ENCODE peak calls at places on chromosomes 16 and 17, in eight cellular contexts. F, C, Z, W, G, N, V and S are unnamed samples.

GRCh38 chr16:86774931-86775330 is 196.6 kb downstream of the FOXL1 start:
- DNase-seq in V (peak), C (no peak), G (no peak), Z (no peak), F (no peak), N (no peak), W (no peak), S (no peak)

GRCh38 chr16:12625068-12625467 is 178.6 kb downstream of the CPPED1 start:
- DNase-seq in F (no peak), N (no peak), V (no peak), C (no peak), G (no peak), W (no peak), Z (no peak), S (no peak)

GRCh38 chr16:4933871-4934395 is 3.0 kb downstream of the PPL start:
- DNase-seq in C (no peak), F (no peak), V (no peak), G (no peak), W (no peak), Z (no peak), N (no peak), S (no peak)

GRCh38 chr16:2478273-2478672 is 3.3 kb downstream of the TBC1D24 start:
- DNase-seq in G (no peak), W (no peak), N (no peak), Z (no peak), C (no peak), F (no peak), V (no peak), S (no peak)

GRCh38 chr16:85584192-85584757 is 28.8 kb upstream of the GSE1 start:
- DNase-seq in C (no peak), V (no peak), W (no peak), G (no peak), F (no peak), Z (no peak), N (no peak), S (no peak)

GRCh38 chr16:86355114-86355513 is 155.2 kb upstream of the FOXF1 start:
- DNase-seq in G (no peak), C (no peak), Z (no peak), W (peak), V (no peak), F (peak), N (no peak), S (no peak)

GRCh38 chr17:82495844-82496528 is 23.5 kb upstream of the FOXK2 start:
- DNase-seq in W (no peak), Z (no peak), F (no peak), N (peak), V (no peak), G (peak), C (no peak), S (peak)

GRCh38 chr16:29023279-29024278 is 38.7 kb downstream of the LAT start:
- DNase-seq in N (no peak), C (no peak), W (peak), F (peak), Z (no peak), G (no peak), V (no peak), S (no peak)

GRCh38 chr17:75721463-75722011 is 278 bp downstream of the ITGB4 start:
- DNase-seq in F (no peak), C (no peak), G (no peak), Z (no peak), V (no peak), W (no peak), N (no peak), S (no peak)

GRCh38 chr17:75724016-75725003 is 3.1 kb downstream of the ITGB4 start:
- DNase-seq in Z (peak), C (no peak), W (no peak), F (no peak), N (no peak), V (no peak), G (no peak), S (no peak)

GRCh38 chr17:75722542-75723095 is 1.4 kb downstream of the ITGB4 start:
- DNase-seq in Z (no peak), W (no peak), G (no peak), V (no peak), C (no peak), F (no peak), N (no peak), S (no peak)

GRCh38 chr17:75722076-75722475 is 817 bp downstream of the ITGB4 start:
- DNase-seq in V (peak), N (no peak), C (no peak), W (no peak), F (no peak), G (no peak), Z (no peak), S (no peak)

GRCh38 chr17:75723201-75723930 is 2.1 kb downstream of the ITGB4 start:
- DNase-seq in Z (no peak), W (no peak), C (no peak), V (peak), F (no peak), G (no peak), N (peak), S (peak)
- H3K27ac ChIP-seq in Z (no peak), W (no peak), C (no peak), V (peak), F (no peak), G (peak), N (peak), S (peak)

GRCh38 chr17:73865825-73866224 is 221.6 kb upstream of the SDK2 start:
- DNase-seq in G (no peak), C (no peak), Z (no peak), F (no peak), N (no peak), W (no peak), V (no peak), S (no peak)
- TF ChIP-seq CTCF in G (no peak), C (no peak), Z (no peak), F (no peak), N (no peak), W (no peak), V (no peak), S (no peak)

DNA sequence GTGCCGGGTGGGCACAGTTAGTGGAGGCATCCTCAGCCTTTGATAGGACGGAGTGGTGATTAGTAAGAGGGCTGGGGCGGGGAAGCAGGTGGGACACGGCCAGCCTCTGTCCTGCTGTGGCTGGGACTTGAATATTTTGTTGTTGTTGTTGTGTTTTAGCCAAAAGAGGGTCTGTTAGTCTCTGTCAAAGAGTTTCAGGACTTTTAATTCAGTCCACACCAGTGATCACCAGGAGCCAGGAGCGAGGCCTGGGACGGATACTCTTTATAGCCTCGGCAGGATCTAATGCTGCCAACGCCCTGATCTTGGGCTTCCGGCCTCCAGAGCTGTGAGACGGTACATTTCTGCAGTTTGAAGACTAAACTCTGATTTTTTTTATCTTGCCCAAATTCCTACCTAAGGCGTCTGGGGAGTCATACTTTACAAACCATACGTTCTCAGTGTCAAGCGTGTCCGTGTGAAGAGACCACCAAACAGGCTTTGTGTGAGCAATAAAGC is 2.9 kb upstream of the RNF213 start:
- DNase-seq in V (peak), C (no peak), N (no peak), G (no peak), Z (no peak), W (no peak), F (no peak), S (no peak)
- H3K27ac ChIP-seq in V (no peak), C (no peak), N (peak), G (no peak), Z (no peak), W (no peak), F (no peak), S (no peak)

GRCh38 chr16:25174285-25174684 is 42.5 kb upstream of the AQP8 start:
- DNase-seq in G (no peak), W (no peak), V (no peak), C (no peak), N (no peak), Z (no peak), F (no peak), S (no peak)

GRCh38 chr16:25177512-25177830 is 39.3 kb upstream of the AQP8 start:
- DNase-seq in Z (no peak), V (no peak), F (no peak), W (no peak), N (no peak), C (no peak), G (no peak), S (no peak)

GRCh38 chr16:25177831-25178688 is 38.7 kb upstream of the AQP8 start:
- DNase-seq in N (no peak), W (no peak), G (no peak), V (peak), C (no peak), F (no peak), Z (no peak), S (no peak)

GRCh38 chr16:25172831-25173230 is 43.9 kb upstream of the AQP8 start:
- DNase-seq in C (no peak), Z (no peak), N (no peak), W (no peak), G (no peak), F (no peak), V (no peak), S (no peak)

DNA sequence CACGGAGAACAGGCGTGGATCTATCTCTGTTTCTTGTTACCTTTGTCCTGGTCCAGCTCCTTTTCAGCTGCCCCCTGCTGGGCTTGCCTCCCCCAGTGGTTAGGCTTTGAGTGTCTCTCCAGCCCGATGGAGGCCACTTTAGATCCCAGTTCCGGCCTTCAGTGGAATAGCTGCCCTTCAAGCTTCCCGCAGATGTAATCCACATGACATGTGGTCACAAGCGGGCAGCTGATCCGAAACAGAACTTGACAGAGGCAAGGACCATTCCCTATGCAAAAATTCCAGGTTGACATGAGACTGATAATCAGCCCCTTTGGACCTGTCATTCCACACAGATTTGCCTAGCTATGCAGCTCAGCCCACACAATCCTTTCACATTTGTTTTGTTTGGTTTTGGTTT is 40.6 kb upstream of the AQP8 start:
- DNase-seq in Z (no peak), F (no peak), V (no peak), W (no peak), C (no peak), N (no peak), G (no peak), S (no peak)
- TF ChIP-seq CTCF in Z (no peak), F (no peak), V (no peak), W (peak), C (no peak), N (no peak), G (no peak), S (no peak)